ENCODE peak calls at places on chromosome 7, in four cellular contexts. Y, X, E and N are unnamed samples.

GRCh38 chr7:150568714-150569113 is 1.5 kb downstream of the GIMAP4 start:
- DNase-seq in Y (no peak), X (no peak), E (no peak), N (no peak)

GRCh38 chr7:260441-261281 is 29.3 kb upstream of the FOXL3 start:
- DNase-seq in Y (no peak), X (peak; percentile 9), E (no peak), N (no peak)

GRCh38 chr7:157027568-157028527 is 17.4 kb upstream of the MNX1 start:
- DNase-seq in Y (no peak), X (no peak), E (no peak), N (peak; percentile 9)

GRCh38 chr7:98360221-98361124 is 40.4 kb downstream of the BAIAP2L1 start:
- DNase-seq in Y (no peak), X (no peak), E (no peak), N (no peak)

GRCh38 chr7:94449151-94449725 is 54.5 kb downstream of the COL1A2 start:
- DNase-seq in Y (peak; percentile 76), X (no peak), E (no peak), N (no peak)

GRCh38 chr7:66741706-66742053 is 1.1 kb downstream of the RABGEF1 start:
- DNase-seq in Y (peak; percentile 40), X (no peak), E (no peak), N (no peak)

GRCh38 chr7:132430466-132430862 is 145.8 kb downstream of the PLXNA4 start:
- DNase-seq in Y (no peak), X (no peak), E (no peak), N (peak; percentile 18)

GRCh38 chr7:133916621-133917020 is 210.5 kb upstream of the LRGUK start:
- DNase-seq in Y (no peak), X (no peak), E (no peak), N (no peak)

GRCh38 chr7:123604739-123605138 is 3.1 kb downstream of the ASB15 start:
- DNase-seq in Y (peak; percentile 8), X (no peak), E (no peak), N (no peak)

GRCh38 chr7:52897708-52898107 is 137.7 kb upstream of the POM121L12 start:
- DNase-seq in Y (no peak), X (no peak), E (no peak), N (no peak)

GRCh38 chr7:22837308-22837707 is 14.7 kb upstream of the TOMM7 start:
- DNase-seq in Y (no peak), X (no peak), E (peak; percentile 15), N (no peak)

GRCh38 chr7:125126376-125126775 is 196.8 kb upstream of the POT1 start:
- DNase-seq in Y (peak; percentile 66), X (no peak), E (no peak), N (no peak)

GRCh38 chr7:99132922-99133321 is 11.0 kb downstream of the SMURF1 start:
- DNase-seq in Y (peak; percentile 47), X (no peak), E (no peak), N (no peak)

GRCh38 chr7:50197547-50197946 is 104.5 kb upstream of the ZPBP start:
- DNase-seq in Y (no peak), X (no peak), E (no peak), N (no peak)

GRCh38 chr7:105797652-105798051 is 78.7 kb downstream of the ATXN7L1 start:
- DNase-seq in Y (no peak), X (no peak), E (no peak), N (no peak)

GRCh38 chr7:30057741-30058140 is 29.5 kb downstream of the PLEKHA8 start:
- DNase-seq in Y (peak; percentile 36), X (no peak), E (no peak), N (no peak)

GRCh38 chr7:135717686-135718085 is 10.3 kb downstream of the SLC13A4 start:
- DNase-seq in Y (no peak), X (no peak), E (no peak), N (no peak)

GRCh38 chr7:64876792-64877713 is 26.0 kb upstream of the ZNF273 start:
- DNase-seq in Y (peak; percentile 20), X (no peak), E (peak; percentile 72), N (no peak)

GRCh38 chr7:45130910-45131309 is 19.4 kb upstream of the TBRG4 start:
- DNase-seq in Y (no peak), X (no peak), E (no peak), N (no peak)

GRCh38 chr7:38262545-38262944 is 10.9 kb downstream of the TARP start:
- DNase-seq in Y (no peak), X (no peak), E (no peak), N (no peak)

GRCh38 chr7:76507723-76508406 is 2.5 kb upstream of the UPK3B start:
- DNase-seq in Y (peak; percentile 44), X (no peak), E (no peak), N (no peak)

GRCh38 chr7:21013765-21014502 is 227.2 kb upstream of the SP8 start:
- DNase-seq in Y (peak; percentile 0), X (no peak), E (no peak), N (no peak)

GRCh38 chr7:64747802-64748201 is 46.4 kb upstream of the ZNF138 start:
- DNase-seq in Y (no peak), X (no peak), E (no peak), N (no peak)

GRCh38 chr7:159147687-159148086 is 3.0 kb upstream of the VIPR2 start:
- DNase-seq in Y (no peak), X (no peak), E (no peak), N (no peak)

GRCh38 chr7:55534916-55535636 is 37.2 kb downstream of the VOPP1 start:
- DNase-seq in Y (no peak), X (no peak), E (no peak), N (no peak)

GRCh38 chr7:106056513-106057203 is 55.5 kb downstream of the SYPL1 start:
- DNase-seq in Y (peak; percentile 78), X (no peak), E (no peak), N (peak; percentile 52)

GRCh38 chr7:118053353-118053752 is 130.6 kb upstream of the LSM8 start:
- DNase-seq in Y (no peak), X (no peak), E (no peak), N (no peak)

GRCh38 chr7:105690286-105690915 is 109.1 kb upstream of the EFCAB10 start:
- DNase-seq in Y (no peak), X (no peak), E (no peak), N (peak; percentile 39)

GRCh38 chr7:131381069-131381838 is 53.6 kb downstream of the MKLN1 start:
- DNase-seq in Y (peak; percentile 73), X (no peak), E (no peak), N (peak; percentile 77)

GRCh38 chr7:105487559-105488218 is 34.4 kb downstream of the PUS7 start:
- DNase-seq in Y (peak; percentile 91), X (no peak), E (no peak), N (peak; percentile 83)

GRCh38 chr7:95798401-95798930 is 26.1 kb downstream of the DYNC1I1 start:
- DNase-seq in Y (peak; percentile 53), X (no peak), E (no peak), N (no peak)

GRCh38 chr7:36667007-36667406 is 57.3 kb downstream of the AOAH start:
- DNase-seq in Y (no peak), X (no peak), E (no peak), N (no peak)

GRCh38 chr7:19009241-19009935 is 108.0 kb downstream of the TWIST1 start:
- DNase-seq in Y (peak; percentile 73), X (no peak), E (no peak), N (no peak)

GRCh38 chr7:124323597-124323996 is 290.7 kb upstream of the TMEM229A start:
- DNase-seq in Y (no peak), X (no peak), E (no peak), N (no peak)

DNA sequence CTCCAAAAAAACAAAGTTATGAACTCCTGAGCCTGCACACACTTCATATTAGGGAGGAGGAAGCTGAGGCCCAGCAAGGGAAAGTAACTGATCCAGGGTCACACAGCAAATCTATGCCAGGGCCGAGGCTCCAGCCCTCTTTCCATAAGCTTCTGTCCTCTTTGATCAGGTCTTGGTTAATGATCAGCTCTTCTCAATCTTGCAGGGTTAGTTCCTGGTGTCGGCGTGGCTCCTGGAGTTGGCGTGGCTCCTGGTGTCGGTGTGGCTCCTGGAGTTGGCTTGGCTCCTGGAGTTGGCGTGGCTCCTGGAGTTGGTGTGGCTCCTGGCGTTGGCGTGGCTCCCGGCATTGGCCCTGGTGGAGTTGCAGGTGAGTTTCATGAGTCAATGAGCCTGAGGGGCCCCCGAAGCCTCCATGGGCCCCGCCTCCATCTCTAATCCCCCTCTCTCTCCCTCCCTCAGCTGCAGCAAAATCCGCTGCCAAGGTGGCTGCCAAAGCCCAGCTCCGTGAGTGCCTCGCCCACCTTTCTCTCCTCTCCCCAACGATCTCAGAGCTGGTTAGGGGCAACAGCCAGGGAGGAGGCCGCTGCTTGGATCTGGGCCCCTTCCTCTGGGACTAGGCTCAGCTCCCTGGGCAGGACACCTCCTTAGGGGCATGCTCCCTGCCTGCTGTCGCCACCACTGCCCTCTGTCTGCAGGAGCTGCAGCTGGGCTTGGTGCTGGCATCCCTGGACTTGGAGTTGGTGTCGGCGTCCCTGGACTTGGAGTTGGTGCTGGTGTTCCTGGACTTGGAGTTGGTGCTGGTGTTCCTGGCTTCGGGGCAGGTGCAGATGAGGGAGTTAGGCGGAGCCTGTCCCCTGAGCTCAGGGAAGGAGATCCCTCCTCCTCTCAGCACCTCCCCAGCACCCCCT is 23.7 kb upstream of the LIMK1 start:
- DNase-seq in Y (no peak), X (no peak), E (no peak), N (no peak)
- TF ChIP-seq CTCF in Y (no peak), X (no peak), E (no peak), N (peak; percentile 15)

GRCh38 chr7:2804227-2804763 is 39.8 kb downstream of the GNA12 start:
- DNase-seq in Y (no peak), X (no peak), E (peak; percentile 39), N (no peak)
- TF ChIP-seq CTCF in Y (peak; percentile 1), X (no peak), E (no peak), N (peak; percentile 44)

DNA sequence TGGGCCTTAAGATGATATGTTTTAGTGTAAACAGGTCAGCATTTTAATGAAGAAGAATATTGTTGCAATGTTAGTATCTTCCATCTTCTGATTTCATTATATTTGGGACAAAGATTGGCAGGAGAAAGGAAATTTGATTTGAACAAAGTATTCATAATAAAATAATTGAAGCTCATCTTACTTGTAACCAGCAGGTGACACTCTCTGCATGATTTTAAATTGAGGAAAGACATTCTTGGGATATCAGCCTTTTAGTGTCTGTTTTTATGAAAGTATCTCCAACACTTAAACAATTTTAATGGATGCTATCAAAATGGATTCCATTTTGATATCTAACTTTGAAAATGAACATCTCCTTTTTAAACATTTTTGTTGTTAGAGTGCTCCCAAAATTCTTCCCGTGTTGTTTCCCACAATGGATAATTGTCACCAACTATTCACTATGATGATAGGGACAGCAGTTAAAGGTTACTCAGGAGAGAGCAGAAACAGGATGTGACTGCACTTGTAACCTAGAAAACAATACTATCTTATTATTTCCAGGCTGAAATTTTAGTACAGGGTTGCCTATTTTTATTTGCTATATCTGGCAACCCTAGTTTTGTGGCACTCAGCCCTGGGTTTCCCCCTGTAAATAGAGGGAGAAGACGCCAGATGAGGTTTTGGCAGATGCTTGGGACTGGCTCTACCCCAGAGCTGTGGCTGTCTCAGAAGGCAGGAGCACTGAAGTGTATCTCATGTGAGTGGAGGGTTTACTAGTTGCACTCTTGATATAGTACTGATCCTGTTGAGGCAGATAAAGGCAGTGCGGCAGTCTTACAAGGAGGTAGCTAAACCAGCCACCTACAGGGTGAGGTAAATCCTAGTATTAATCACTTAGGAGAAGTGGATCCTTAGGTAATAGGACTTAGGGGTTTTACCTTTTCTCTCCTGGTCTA is 31.0 kb upstream of the ABCB4 start:
- DNase-seq in Y (peak; percentile 44), X (no peak), E (no peak), N (peak; percentile 11)
- TF ChIP-seq CTCF in Y (peak; percentile 12), X (peak; percentile 16), E (peak; percentile 64), N (peak; percentile 75)

GRCh38 chr7:149334219-149334618 is 72.2 kb downstream of the ZNF783 start:
- DNase-seq in Y (no peak), X (no peak), E (no peak), N (no peak)
- TF ChIP-seq CTCF in Y (no peak), X (no peak), E (no peak), N (peak; percentile 30)

GRCh38 chr7:44081266-44081748 is 1.0 kb downstream of the POLM start:
- DNase-seq in Y (no peak), X (no peak), E (no peak), N (no peak)
- TF ChIP-seq CTCF in Y (no peak), X (no peak), E (no peak), N (no peak)